ENCODE peak calls at places on chromosomes 1 and 21, in six cellular contexts. One of them, this sample, is unnamed.

GRCh38 chr1:3837685-3838084 is 19.3 kb downstream of the CEP104 start:
- DNase-seq in GM12878: no peak
- DNase-seq in transverse colon: no peak
- DNase-seq in stomach: no peak
- DNase-seq in K562: no peak
- DNase-seq in suprapubic skin: no peak
- DNase-seq in this sample: no peak

GRCh38 chr1:108886292-108886691 is 9.5 kb downstream of the GPSM2 start:
- DNase-seq in GM12878: no peak
- DNase-seq in K562: no peak
- DNase-seq in stomach: no peak
- DNase-seq in transverse colon: no peak
- DNase-seq in suprapubic skin: no peak
- DNase-seq in this sample: no peak

GRCh38 chr1:59057211-59057694 is 239.6 kb upstream of the FGGY start:
- DNase-seq in suprapubic skin: peak; percentile 93
- DNase-seq in GM12878: no peak
- DNase-seq in K562: no peak
- DNase-seq in transverse colon: peak; percentile 47
- DNase-seq in stomach: peak; percentile 56
- DNase-seq in this sample: peak; percentile 92

GRCh38 chr1:54335396-54336056 is 70.7 kb downstream of the SSBP3 start:
- DNase-seq in suprapubic skin: peak; percentile 75
- DNase-seq in stomach: peak; percentile 57
- DNase-seq in K562: no peak
- DNase-seq in transverse colon: peak; percentile 48
- DNase-seq in GM12878: no peak
- DNase-seq in this sample: peak; percentile 90

GRCh38 chr1:65881070-65881594 is 88.4 kb downstream of the PDE4B start:
- DNase-seq in transverse colon: no peak
- DNase-seq in stomach: no peak
- DNase-seq in suprapubic skin: no peak
- DNase-seq in GM12878: no peak
- DNase-seq in K562: no peak
- DNase-seq in this sample: no peak

GRCh38 chr1:180181048-180181447 is 26.4 kb downstream of the QSOX1 start:
- DNase-seq in transverse colon: no peak
- DNase-seq in GM12878: no peak
- DNase-seq in stomach: no peak
- DNase-seq in suprapubic skin: peak; percentile 19
- DNase-seq in K562: peak; percentile 68
- DNase-seq in this sample: peak; percentile 59

GRCh38 chr1:55375617-55376258 is 160.6 kb upstream of the USP24 start:
- DNase-seq in GM12878: no peak
- DNase-seq in suprapubic skin: no peak
- DNase-seq in transverse colon: peak; percentile 30
- DNase-seq in K562: peak; percentile 64
- DNase-seq in stomach: no peak
- DNase-seq in this sample: no peak

GRCh38 chr1:230401763-230402294 is 24.3 kb downstream of the PGBD5 start:
- DNase-seq in suprapubic skin: no peak
- DNase-seq in K562: no peak
- DNase-seq in transverse colon: no peak
- DNase-seq in stomach: no peak
- DNase-seq in GM12878: no peak
- DNase-seq in this sample: no peak

GRCh38 chr1:23699280-23700179 is 7.9 kb downstream of the RPL11 start:
- DNase-seq in suprapubic skin: no peak
- DNase-seq in GM12878: no peak
- DNase-seq in stomach: no peak
- DNase-seq in K562: no peak
- DNase-seq in transverse colon: no peak
- DNase-seq in this sample: no peak

GRCh38 chr1:154666051-154666793 is 58.2 kb upstream of the ADAR start:
- DNase-seq in transverse colon: no peak
- DNase-seq in suprapubic skin: no peak
- DNase-seq in stomach: no peak
- DNase-seq in GM12878: no peak
- DNase-seq in K562: no peak
- DNase-seq in this sample: no peak

GRCh38 chr1:175377394-175377793 is 184.8 kb upstream of the KIAA0040 start:
- DNase-seq in suprapubic skin: no peak
- DNase-seq in K562: no peak
- DNase-seq in transverse colon: no peak
- DNase-seq in stomach: no peak
- DNase-seq in GM12878: no peak
- DNase-seq in this sample: no peak

GRCh38 chr1:158527190-158527815 is 26.9 kb downstream of the OR6Y1 start:
- DNase-seq in transverse colon: no peak
- DNase-seq in GM12878: no peak
- DNase-seq in K562: peak; percentile 42
- DNase-seq in stomach: no peak
- DNase-seq in suprapubic skin: no peak
- DNase-seq in this sample: no peak

GRCh38 chr1:7386226-7387052 is 384.7 kb upstream of the VAMP3 start:
- DNase-seq in stomach: peak; percentile 13
- DNase-seq in K562: no peak
- DNase-seq in GM12878: no peak
- DNase-seq in suprapubic skin: peak; percentile 39
- DNase-seq in transverse colon: no peak
- DNase-seq in this sample: peak; percentile 29

GRCh38 chr1:148354909-148355308 is 128.2 kb downstream of the PPIAL4G start:
- DNase-seq in transverse colon: no peak
- DNase-seq in GM12878: no peak
- DNase-seq in suprapubic skin: no peak
- DNase-seq in K562: no peak
- DNase-seq in stomach: no peak
- DNase-seq in this sample: no peak

GRCh38 chr1:148355976-148356375 is 127.1 kb downstream of the PPIAL4G start:
- DNase-seq in GM12878: no peak
- DNase-seq in K562: no peak
- DNase-seq in transverse colon: no peak
- DNase-seq in suprapubic skin: no peak
- DNase-seq in stomach: no peak
- DNase-seq in this sample: no peak

GRCh38 chr1:148353461-148354283 is 129.4 kb downstream of the PPIAL4G start:
- DNase-seq in stomach: no peak
- DNase-seq in GM12878: no peak
- DNase-seq in transverse colon: no peak
- DNase-seq in K562: peak; percentile 63
- DNase-seq in suprapubic skin: no peak
- DNase-seq in this sample: no peak

GRCh38 chr1:148352470-148353118 is 130.5 kb downstream of the PPIAL4G start:
- DNase-seq in K562: no peak
- DNase-seq in GM12878: no peak
- DNase-seq in transverse colon: no peak
- DNase-seq in suprapubic skin: no peak
- DNase-seq in stomach: no peak
- DNase-seq in this sample: no peak

DNA sequence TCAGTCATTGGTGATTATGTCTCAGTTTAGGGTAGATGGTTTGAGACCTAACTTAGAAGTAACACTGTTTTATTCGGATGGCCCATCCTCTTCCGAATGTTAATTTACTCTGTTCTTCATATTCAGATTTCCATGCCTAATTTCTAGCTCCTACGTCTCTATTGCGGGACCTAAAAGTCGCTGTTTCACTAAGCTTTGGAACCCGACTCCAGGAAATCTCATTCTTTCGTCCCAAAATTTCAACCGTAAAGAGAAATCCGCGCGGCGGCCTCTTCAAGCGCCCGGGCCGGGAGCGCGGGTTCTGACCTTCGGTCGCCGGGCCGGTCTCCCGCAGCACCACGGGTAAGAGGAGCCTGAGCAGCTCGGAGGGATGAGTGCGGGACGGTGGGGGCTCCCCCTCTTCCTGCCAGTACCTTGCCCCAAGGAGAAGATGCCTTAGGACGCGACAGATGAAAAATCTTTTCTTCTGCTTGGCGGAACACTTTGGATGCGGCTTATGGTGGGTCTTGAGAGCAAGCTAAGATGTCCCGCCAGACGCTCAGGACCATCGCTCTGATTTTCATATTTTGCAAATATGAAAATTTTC is 128.7 kb downstream of the PPIAL4G start:
- DNase-seq in GM12878: no peak
- DNase-seq in transverse colon: no peak
- DNase-seq in suprapubic skin: no peak
- DNase-seq in K562: no peak
- DNase-seq in stomach: no peak
- DNase-seq in this sample: no peak
- H3K27me3 ChIP-seq in GM12878: peaks cover 5% of the 10 kb centered on the region
- H3K27me3 ChIP-seq in transverse colon: peaks cover 49% of the 10 kb centered on the region
- H3K27me3 ChIP-seq in suprapubic skin: peaks cover 81% of the 10 kb centered on the region
- H3K27me3 ChIP-seq in K562: peaks cover 16% of the 10 kb centered on the region
- H3K27me3 ChIP-seq in stomach: peaks cover 41% of the 10 kb centered on the region
- H3K27me3 ChIP-seq in this sample: peaks cover 87% of the 10 kb centered on the region

GRCh38 chr21:35923971-35924370 is 136.4 kb downstream of the SETD4 start:
- DNase-seq in K562: no peak
- DNase-seq in suprapubic skin: no peak
- DNase-seq in GM12878: no peak
- DNase-seq in transverse colon: no peak
- DNase-seq in stomach: no peak
- DNase-seq in this sample: no peak

GRCh38 chr21:35922618-35923017 is 137.7 kb downstream of the SETD4 start:
- DNase-seq in transverse colon: no peak
- DNase-seq in K562: no peak
- DNase-seq in GM12878: no peak
- DNase-seq in suprapubic skin: no peak
- DNase-seq in stomach: no peak
- DNase-seq in this sample: no peak

GRCh38 chr21:35926003-35926541 is 134.3 kb downstream of the SETD4 start:
- DNase-seq in transverse colon: no peak
- DNase-seq in stomach: no peak
- DNase-seq in K562: no peak
- DNase-seq in GM12878: no peak
- DNase-seq in suprapubic skin: no peak
- DNase-seq in this sample: no peak

GRCh38 chr21:35925497-35925896 is 134.8 kb downstream of the SETD4 start:
- DNase-seq in suprapubic skin: no peak
- DNase-seq in GM12878: no peak
- DNase-seq in stomach: peak; percentile 39
- DNase-seq in transverse colon: no peak
- DNase-seq in K562: no peak
- DNase-seq in this sample: peak; percentile 69

DNA sequence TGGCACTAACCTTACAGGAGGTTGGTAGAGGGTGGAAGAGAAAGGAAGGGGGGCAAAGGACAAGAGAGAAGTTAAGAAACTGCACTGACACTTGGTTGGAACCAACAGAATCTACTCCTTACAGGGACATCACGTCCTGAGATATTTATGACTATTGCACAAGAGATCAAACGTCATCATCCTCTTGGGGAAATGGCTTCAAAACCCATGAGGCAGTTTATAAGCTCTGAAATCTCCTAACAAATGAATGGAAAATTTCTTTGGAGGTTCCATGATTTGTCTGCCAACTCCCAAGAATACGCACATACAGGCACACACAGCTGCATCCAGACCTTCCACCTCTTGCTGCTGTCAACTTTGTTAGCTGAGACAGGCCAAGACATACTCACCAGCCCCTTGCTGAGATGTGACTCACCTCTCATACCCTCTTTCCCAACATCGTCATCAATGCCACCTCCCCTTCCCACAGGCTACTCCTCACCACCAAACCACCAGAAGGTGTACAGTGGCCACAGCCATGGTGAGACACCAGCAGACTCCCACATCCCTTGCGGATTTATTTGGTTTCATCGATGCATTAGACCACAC is 135.5 kb downstream of the SETD4 start:
- DNase-seq in suprapubic skin: no peak
- DNase-seq in stomach: no peak
- DNase-seq in GM12878: no peak
- DNase-seq in K562: no peak
- DNase-seq in transverse colon: no peak
- DNase-seq in this sample: peak; percentile 76
- TF ChIP-seq EP300 in suprapubic skin: peak; percentile 15
- TF ChIP-seq EP300 in stomach: peak; percentile 84
- TF ChIP-seq EP300 in GM12878: no peak
- TF ChIP-seq EP300 in K562: no peak
- TF ChIP-seq EP300 in transverse colon: no peak
- TF ChIP-seq EP300 in this sample: no peak

DNA sequence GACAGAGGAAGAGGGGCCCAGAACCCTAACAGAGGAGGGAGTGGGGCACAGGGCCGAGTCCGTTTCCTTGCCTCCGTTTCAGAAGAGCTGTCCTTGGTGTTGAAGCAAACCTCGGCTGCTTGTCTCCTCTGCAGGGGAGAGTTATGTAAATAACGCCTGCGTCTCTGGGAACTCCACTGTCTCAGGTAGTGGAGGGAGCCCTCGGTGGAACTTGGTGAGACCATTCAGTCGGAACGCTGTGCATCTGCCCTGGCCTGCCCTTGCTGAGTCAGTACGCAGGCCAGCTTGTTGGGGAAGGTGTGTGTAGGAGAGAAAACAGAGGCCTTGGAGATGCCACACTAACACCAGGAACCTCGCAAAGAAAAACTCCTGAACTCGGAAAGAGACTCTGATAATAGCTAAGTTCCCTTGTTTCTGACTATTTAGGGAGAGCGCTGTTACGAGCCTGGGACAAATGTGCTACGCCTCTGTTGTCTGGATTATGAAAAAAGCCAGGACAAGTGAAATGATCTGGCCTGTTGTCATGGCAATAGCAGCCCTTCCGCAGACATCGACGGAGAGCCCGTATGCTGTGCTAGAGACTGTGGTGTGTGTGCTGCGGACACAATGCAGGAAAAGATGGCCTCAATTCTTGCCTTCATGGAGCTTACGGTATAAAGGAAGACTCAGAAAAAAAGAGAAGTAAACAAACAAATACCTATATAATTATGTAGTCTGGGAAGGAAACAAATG is 94.6 kb upstream of the AKT3 start:
- DNase-seq in GM12878: no peak
- DNase-seq in K562: peak; percentile 9
- DNase-seq in transverse colon: no peak
- DNase-seq in suprapubic skin: no peak
- DNase-seq in stomach: no peak
- DNase-seq in this sample: no peak
- H3K27ac ChIP-seq in GM12878: no peak overlapping the region
- H3K27ac ChIP-seq in K562: no peak overlapping the region
- H3K27ac ChIP-seq in transverse colon: no peak overlapping the region
- H3K27ac ChIP-seq in suprapubic skin: no peak overlapping the region
- H3K27ac ChIP-seq in stomach: no peak overlapping the region
- H3K27ac ChIP-seq in this sample: no peak overlapping the region

GRCh38 chr1:77133731-77134358 is 85.4 kb downstream of the PIGK start:
- DNase-seq in GM12878: no peak
- DNase-seq in stomach: no peak
- DNase-seq in transverse colon: no peak
- DNase-seq in K562: no peak
- DNase-seq in suprapubic skin: no peak
- DNase-seq in this sample: no peak

GRCh38 chr1:77139389-77139788 is 79.8 kb downstream of the PIGK start:
- DNase-seq in suprapubic skin: no peak
- DNase-seq in GM12878: no peak
- DNase-seq in stomach: no peak
- DNase-seq in K562: no peak
- DNase-seq in transverse colon: no peak
- DNase-seq in this sample: no peak

GRCh38 chr1:77134359-77134758 is 84.9 kb downstream of the PIGK start:
- DNase-seq in suprapubic skin: no peak
- DNase-seq in K562: no peak
- DNase-seq in stomach: no peak
- DNase-seq in transverse colon: no peak
- DNase-seq in GM12878: no peak
- DNase-seq in this sample: no peak
- H3K27me3 ChIP-seq in suprapubic skin: no peaks in the 10 kb centered on the region
- H3K27me3 ChIP-seq in K562: no peaks in the 10 kb centered on the region
- H3K27me3 ChIP-seq in stomach: no peaks in the 10 kb centered on the region
- H3K27me3 ChIP-seq in transverse colon: no peaks in the 10 kb centered on the region
- H3K27me3 ChIP-seq in GM12878: no peaks in the 10 kb centered on the region
- H3K27me3 ChIP-seq in this sample: no peaks in the 10 kb centered on the region